ENCODE peak calls at places on chromosomes 3 and 15, in eight cellular contexts. One of them, this sample, is unnamed.

GRCh38 chr3:30934208-30934550 is 39.7 kb upstream of the GADL1 start:
- DNase-seq in stimulated activated naive B cell treated with anti-CD40 and anti-IgM and Interleukin-4, amounts not matched to agents 10 μg/mL and 1 μg/mL and 100 μg/mL, for 72 hours: no peak
- DNase-seq in Calu3: peak
- DNase-seq in AML-193: no peak
- DNase-seq in mesothelial cell of epicardium: no peak
- DNase-seq in stimulated activated CD4-positive, alpha-beta T cell treated with anti-CD3 and anti-CD28 coated beads, Interleukin-1b, Interleukin-23, amount 100 ng/mL, for 4 hours: no peak
- DNase-seq in NCI-H1694: no peak
- DNase-seq in breast epithelium: no peak
- DNase-seq in this sample: peak

GRCh38 chr3:32334675-32335074 is 57.0 kb upstream of the CMTM7 start:
- DNase-seq in stimulated activated naive B cell treated with anti-CD40 and anti-IgM and Interleukin-4, amounts not matched to agents 10 μg/mL and 1 μg/mL and 100 μg/mL, for 72 hours: no peak
- DNase-seq in Calu3: no peak
- DNase-seq in AML-193: no peak
- DNase-seq in mesothelial cell of epicardium: no peak
- DNase-seq in stimulated activated CD4-positive, alpha-beta T cell treated with anti-CD3 and anti-CD28 coated beads, Interleukin-1b, Interleukin-23, amount 100 ng/mL, for 4 hours: peak
- DNase-seq in NCI-H1694: no peak
- DNase-seq in breast epithelium: no peak
- DNase-seq in this sample: no peak

GRCh38 chr15:99102332-99103235 is 2.3 kb upstream of the SYNM start:
- DNase-seq in stimulated activated naive B cell treated with anti-CD40 and anti-IgM and Interleukin-4, amounts not matched to agents 10 μg/mL and 1 μg/mL and 100 μg/mL, for 72 hours: no peak
- DNase-seq in Calu3: no peak
- DNase-seq in AML-193: no peak
- DNase-seq in mesothelial cell of epicardium: no peak
- DNase-seq in stimulated activated CD4-positive, alpha-beta T cell treated with anti-CD3 and anti-CD28 coated beads, Interleukin-1b, Interleukin-23, amount 100 ng/mL, for 4 hours: no peak
- DNase-seq in NCI-H1694: no peak
- DNase-seq in breast epithelium: peak
- DNase-seq in this sample: no peak

GRCh38 chr15:59260090-59260489 is 53.4 kb downstream of the LDHAL6B start:
- DNase-seq in stimulated activated naive B cell treated with anti-CD40 and anti-IgM and Interleukin-4, amounts not matched to agents 10 μg/mL and 1 μg/mL and 100 μg/mL, for 72 hours: no peak
- DNase-seq in Calu3: no peak
- DNase-seq in AML-193: no peak
- DNase-seq in mesothelial cell of epicardium: no peak
- DNase-seq in stimulated activated CD4-positive, alpha-beta T cell treated with anti-CD3 and anti-CD28 coated beads, Interleukin-1b, Interleukin-23, amount 100 ng/mL, for 4 hours: no peak
- DNase-seq in NCI-H1694: no peak
- DNase-seq in breast epithelium: no peak
- DNase-seq in this sample: no peak

GRCh38 chr3:195117978-195118581 is 152.9 kb downstream of the XXYLT1 start:
- DNase-seq in stimulated activated naive B cell treated with anti-CD40 and anti-IgM and Interleukin-4, amounts not matched to agents 10 μg/mL and 1 μg/mL and 100 μg/mL, for 72 hours: no peak
- DNase-seq in Calu3: peak
- DNase-seq in AML-193: no peak
- DNase-seq in mesothelial cell of epicardium: no peak
- DNase-seq in stimulated activated CD4-positive, alpha-beta T cell treated with anti-CD3 and anti-CD28 coated beads, Interleukin-1b, Interleukin-23, amount 100 ng/mL, for 4 hours: no peak
- DNase-seq in NCI-H1694: no peak
- DNase-seq in breast epithelium: no peak
- DNase-seq in this sample: peak

GRCh38 chr3:152331018-152331541 is 62.4 kb downstream of the MBNL1 start:
- DNase-seq in stimulated activated naive B cell treated with anti-CD40 and anti-IgM and Interleukin-4, amounts not matched to agents 10 μg/mL and 1 μg/mL and 100 μg/mL, for 72 hours: no peak
- DNase-seq in Calu3: peak
- DNase-seq in AML-193: no peak
- DNase-seq in mesothelial cell of epicardium: no peak
- DNase-seq in stimulated activated CD4-positive, alpha-beta T cell treated with anti-CD3 and anti-CD28 coated beads, Interleukin-1b, Interleukin-23, amount 100 ng/mL, for 4 hours: no peak
- DNase-seq in NCI-H1694: no peak
- DNase-seq in breast epithelium: no peak
- DNase-seq in this sample: peak

GRCh38 chr15:96058103-96058851 is 272.2 kb upstream of the NR2F2 start:
- DNase-seq in stimulated activated naive B cell treated with anti-CD40 and anti-IgM and Interleukin-4, amounts not matched to agents 10 μg/mL and 1 μg/mL and 100 μg/mL, for 72 hours: no peak
- DNase-seq in Calu3: no peak
- DNase-seq in AML-193: peak
- DNase-seq in mesothelial cell of epicardium: no peak
- DNase-seq in stimulated activated CD4-positive, alpha-beta T cell treated with anti-CD3 and anti-CD28 coated beads, Interleukin-1b, Interleukin-23, amount 100 ng/mL, for 4 hours: no peak
- DNase-seq in NCI-H1694: no peak
- DNase-seq in breast epithelium: no peak
- DNase-seq in this sample: no peak

GRCh38 chr3:161915283-161915682 is 418.7 kb downstream of the OTOL1 start:
- DNase-seq in stimulated activated naive B cell treated with anti-CD40 and anti-IgM and Interleukin-4, amounts not matched to agents 10 μg/mL and 1 μg/mL and 100 μg/mL, for 72 hours: no peak
- DNase-seq in Calu3: no peak
- DNase-seq in AML-193: no peak
- DNase-seq in mesothelial cell of epicardium: no peak
- DNase-seq in stimulated activated CD4-positive, alpha-beta T cell treated with anti-CD3 and anti-CD28 coated beads, Interleukin-1b, Interleukin-23, amount 100 ng/mL, for 4 hours: no peak
- DNase-seq in NCI-H1694: no peak
- DNase-seq in breast epithelium: no peak
- DNase-seq in this sample: no peak

GRCh38 chr3:31959951-31960792 is 20.9 kb downstream of the OSBPL10 start:
- DNase-seq in stimulated activated naive B cell treated with anti-CD40 and anti-IgM and Interleukin-4, amounts not matched to agents 10 μg/mL and 1 μg/mL and 100 μg/mL, for 72 hours: no peak
- DNase-seq in Calu3: no peak
- DNase-seq in AML-193: no peak
- DNase-seq in mesothelial cell of epicardium: no peak
- DNase-seq in stimulated activated CD4-positive, alpha-beta T cell treated with anti-CD3 and anti-CD28 coated beads, Interleukin-1b, Interleukin-23, amount 100 ng/mL, for 4 hours: no peak
- DNase-seq in NCI-H1694: no peak
- DNase-seq in breast epithelium: no peak
- DNase-seq in this sample: no peak

GRCh38 chr3:94524102-94524922 is 461.5 kb downstream of the NSUN3 start:
- DNase-seq in stimulated activated naive B cell treated with anti-CD40 and anti-IgM and Interleukin-4, amounts not matched to agents 10 μg/mL and 1 μg/mL and 100 μg/mL, for 72 hours: no peak
- DNase-seq in Calu3: no peak
- DNase-seq in AML-193: no peak
- DNase-seq in mesothelial cell of epicardium: no peak
- DNase-seq in stimulated activated CD4-positive, alpha-beta T cell treated with anti-CD3 and anti-CD28 coated beads, Interleukin-1b, Interleukin-23, amount 100 ng/mL, for 4 hours: no peak
- DNase-seq in NCI-H1694: no peak
- DNase-seq in breast epithelium: no peak
- DNase-seq in this sample: peak

GRCh38 chr3:73192036-73192738 is 130.7 kb downstream of the EBLN2 start:
- DNase-seq in stimulated activated naive B cell treated with anti-CD40 and anti-IgM and Interleukin-4, amounts not matched to agents 10 μg/mL and 1 μg/mL and 100 μg/mL, for 72 hours: no peak
- DNase-seq in Calu3: peak
- DNase-seq in AML-193: no peak
- DNase-seq in mesothelial cell of epicardium: no peak
- DNase-seq in stimulated activated CD4-positive, alpha-beta T cell treated with anti-CD3 and anti-CD28 coated beads, Interleukin-1b, Interleukin-23, amount 100 ng/mL, for 4 hours: no peak
- DNase-seq in NCI-H1694: no peak
- DNase-seq in breast epithelium: no peak
- DNase-seq in this sample: peak

GRCh38 chr3:130093741-130094391 is 12.2 kb downstream of the ALG1L2 start:
- DNase-seq in stimulated activated naive B cell treated with anti-CD40 and anti-IgM and Interleukin-4, amounts not matched to agents 10 μg/mL and 1 μg/mL and 100 μg/mL, for 72 hours: peak
- DNase-seq in Calu3: peak
- DNase-seq in AML-193: peak
- DNase-seq in mesothelial cell of epicardium: no peak
- DNase-seq in stimulated activated CD4-positive, alpha-beta T cell treated with anti-CD3 and anti-CD28 coated beads, Interleukin-1b, Interleukin-23, amount 100 ng/mL, for 4 hours: no peak
- DNase-seq in NCI-H1694: no peak
- DNase-seq in breast epithelium: no peak
- DNase-seq in this sample: no peak

GRCh38 chr3:176927280-176927679 is 270.0 kb downstream of the TBL1XR1 start:
- DNase-seq in stimulated activated naive B cell treated with anti-CD40 and anti-IgM and Interleukin-4, amounts not matched to agents 10 μg/mL and 1 μg/mL and 100 μg/mL, for 72 hours: no peak
- DNase-seq in Calu3: no peak
- DNase-seq in AML-193: no peak
- DNase-seq in mesothelial cell of epicardium: no peak
- DNase-seq in stimulated activated CD4-positive, alpha-beta T cell treated with anti-CD3 and anti-CD28 coated beads, Interleukin-1b, Interleukin-23, amount 100 ng/mL, for 4 hours: no peak
- DNase-seq in NCI-H1694: no peak
- DNase-seq in breast epithelium: no peak
- DNase-seq in this sample: peak

GRCh38 chr3:193637831-193638230 is 44.8 kb downstream of the OPA1 start:
- DNase-seq in stimulated activated naive B cell treated with anti-CD40 and anti-IgM and Interleukin-4, amounts not matched to agents 10 μg/mL and 1 μg/mL and 100 μg/mL, for 72 hours: no peak
- DNase-seq in Calu3: no peak
- DNase-seq in AML-193: no peak
- DNase-seq in mesothelial cell of epicardium: no peak
- DNase-seq in stimulated activated CD4-positive, alpha-beta T cell treated with anti-CD3 and anti-CD28 coated beads, Interleukin-1b, Interleukin-23, amount 100 ng/mL, for 4 hours: no peak
- DNase-seq in NCI-H1694: no peak
- DNase-seq in breast epithelium: no peak
- DNase-seq in this sample: no peak

GRCh38 chr15:79724312-79724711 is 172.5 kb downstream of the MTHFS start:
- DNase-seq in stimulated activated naive B cell treated with anti-CD40 and anti-IgM and Interleukin-4, amounts not matched to agents 10 μg/mL and 1 μg/mL and 100 μg/mL, for 72 hours: no peak
- DNase-seq in Calu3: no peak
- DNase-seq in AML-193: peak
- DNase-seq in mesothelial cell of epicardium: no peak
- DNase-seq in stimulated activated CD4-positive, alpha-beta T cell treated with anti-CD3 and anti-CD28 coated beads, Interleukin-1b, Interleukin-23, amount 100 ng/mL, for 4 hours: no peak
- DNase-seq in NCI-H1694: no peak
- DNase-seq in breast epithelium: no peak
- DNase-seq in this sample: no peak

GRCh38 chr3:31581660-31582059 is 48.9 kb downstream of the STT3B start:
- DNase-seq in stimulated activated naive B cell treated with anti-CD40 and anti-IgM and Interleukin-4, amounts not matched to agents 10 μg/mL and 1 μg/mL and 100 μg/mL, for 72 hours: no peak
- DNase-seq in Calu3: no peak
- DNase-seq in AML-193: peak
- DNase-seq in mesothelial cell of epicardium: no peak
- DNase-seq in stimulated activated CD4-positive, alpha-beta T cell treated with anti-CD3 and anti-CD28 coated beads, Interleukin-1b, Interleukin-23, amount 100 ng/mL, for 4 hours: no peak
- DNase-seq in NCI-H1694: no peak
- DNase-seq in breast epithelium: no peak
- DNase-seq in this sample: no peak

GRCh38 chr3:34258271-34259015 is 460.0 kb downstream of the PDCD6IP start:
- DNase-seq in stimulated activated naive B cell treated with anti-CD40 and anti-IgM and Interleukin-4, amounts not matched to agents 10 μg/mL and 1 μg/mL and 100 μg/mL, for 72 hours: no peak
- DNase-seq in Calu3: no peak
- DNase-seq in AML-193: no peak
- DNase-seq in mesothelial cell of epicardium: no peak
- DNase-seq in stimulated activated CD4-positive, alpha-beta T cell treated with anti-CD3 and anti-CD28 coated beads, Interleukin-1b, Interleukin-23, amount 100 ng/mL, for 4 hours: no peak
- DNase-seq in NCI-H1694: no peak
- DNase-seq in breast epithelium: no peak
- DNase-seq in this sample: no peak

GRCh38 chr15:39028069-39028468 is 463.5 kb upstream of the RASGRP1 start:
- DNase-seq in stimulated activated naive B cell treated with anti-CD40 and anti-IgM and Interleukin-4, amounts not matched to agents 10 μg/mL and 1 μg/mL and 100 μg/mL, for 72 hours: no peak
- DNase-seq in Calu3: peak
- DNase-seq in AML-193: no peak
- DNase-seq in mesothelial cell of epicardium: no peak
- DNase-seq in stimulated activated CD4-positive, alpha-beta T cell treated with anti-CD3 and anti-CD28 coated beads, Interleukin-1b, Interleukin-23, amount 100 ng/mL, for 4 hours: no peak
- DNase-seq in NCI-H1694: no peak
- DNase-seq in breast epithelium: no peak
- DNase-seq in this sample: no peak

GRCh38 chr15:59892995-59893394 is 111.1 kb upstream of the FOXB1 start:
- DNase-seq in stimulated activated naive B cell treated with anti-CD40 and anti-IgM and Interleukin-4, amounts not matched to agents 10 μg/mL and 1 μg/mL and 100 μg/mL, for 72 hours: no peak
- DNase-seq in Calu3: peak
- DNase-seq in AML-193: no peak
- DNase-seq in mesothelial cell of epicardium: no peak
- DNase-seq in stimulated activated CD4-positive, alpha-beta T cell treated with anti-CD3 and anti-CD28 coated beads, Interleukin-1b, Interleukin-23, amount 100 ng/mL, for 4 hours: no peak
- DNase-seq in NCI-H1694: no peak
- DNase-seq in breast epithelium: no peak
- DNase-seq in this sample: peak

GRCh38 chr3:64422192-64422591 is 196.9 kb upstream of the PRICKLE2 start:
- DNase-seq in stimulated activated naive B cell treated with anti-CD40 and anti-IgM and Interleukin-4, amounts not matched to agents 10 μg/mL and 1 μg/mL and 100 μg/mL, for 72 hours: no peak
- DNase-seq in Calu3: no peak
- DNase-seq in AML-193: no peak
- DNase-seq in mesothelial cell of epicardium: no peak
- DNase-seq in stimulated activated CD4-positive, alpha-beta T cell treated with anti-CD3 and anti-CD28 coated beads, Interleukin-1b, Interleukin-23, amount 100 ng/mL, for 4 hours: no peak
- DNase-seq in NCI-H1694: no peak
- DNase-seq in breast epithelium: no peak
- DNase-seq in this sample: no peak

GRCh38 chr3:76324101-76324500 is 538.8 kb upstream of the ZNF717 start:
- DNase-seq in stimulated activated naive B cell treated with anti-CD40 and anti-IgM and Interleukin-4, amounts not matched to agents 10 μg/mL and 1 μg/mL and 100 μg/mL, for 72 hours: no peak
- DNase-seq in Calu3: no peak
- DNase-seq in AML-193: no peak
- DNase-seq in mesothelial cell of epicardium: no peak
- DNase-seq in stimulated activated CD4-positive, alpha-beta T cell treated with anti-CD3 and anti-CD28 coated beads, Interleukin-1b, Interleukin-23, amount 100 ng/mL, for 4 hours: no peak
- DNase-seq in NCI-H1694: no peak
- DNase-seq in breast epithelium: no peak
- DNase-seq in this sample: no peak

GRCh38 chr3:151085227-151085888 is at the start of gene MED12L:
- DNase-seq in stimulated activated naive B cell treated with anti-CD40 and anti-IgM and Interleukin-4, amounts not matched to agents 10 μg/mL and 1 μg/mL and 100 μg/mL, for 72 hours: peak
- DNase-seq in Calu3: peak
- DNase-seq in AML-193: peak
- DNase-seq in mesothelial cell of epicardium: peak
- DNase-seq in stimulated activated CD4-positive, alpha-beta T cell treated with anti-CD3 and anti-CD28 coated beads, Interleukin-1b, Interleukin-23, amount 100 ng/mL, for 4 hours: peak
- DNase-seq in NCI-H1694: peak
- DNase-seq in breast epithelium: no peak
- DNase-seq in this sample: peak

GRCh38 chr15:84598250-84598649 is 2.6 kb upstream of the ZSCAN2 start:
- DNase-seq in stimulated activated naive B cell treated with anti-CD40 and anti-IgM and Interleukin-4, amounts not matched to agents 10 μg/mL and 1 μg/mL and 100 μg/mL, for 72 hours: peak
- DNase-seq in Calu3: no peak
- DNase-seq in AML-193: peak
- DNase-seq in mesothelial cell of epicardium: no peak
- DNase-seq in stimulated activated CD4-positive, alpha-beta T cell treated with anti-CD3 and anti-CD28 coated beads, Interleukin-1b, Interleukin-23, amount 100 ng/mL, for 4 hours: no peak
- DNase-seq in NCI-H1694: no peak
- DNase-seq in breast epithelium: no peak
- DNase-seq in this sample: no peak

GRCh38 chr3:192571197-192571791 is 156.0 kb downstream of the FGF12 start:
- DNase-seq in stimulated activated naive B cell treated with anti-CD40 and anti-IgM and Interleukin-4, amounts not matched to agents 10 μg/mL and 1 μg/mL and 100 μg/mL, for 72 hours: no peak
- DNase-seq in Calu3: no peak
- DNase-seq in AML-193: no peak
- DNase-seq in mesothelial cell of epicardium: no peak
- DNase-seq in stimulated activated CD4-positive, alpha-beta T cell treated with anti-CD3 and anti-CD28 coated beads, Interleukin-1b, Interleukin-23, amount 100 ng/mL, for 4 hours: no peak
- DNase-seq in NCI-H1694: peak
- DNase-seq in breast epithelium: peak
- DNase-seq in this sample: no peak

GRCh38 chr3:124298951-124299350 is 307.0 kb upstream of the ROPN1 start:
- DNase-seq in stimulated activated naive B cell treated with anti-CD40 and anti-IgM and Interleukin-4, amounts not matched to agents 10 μg/mL and 1 μg/mL and 100 μg/mL, for 72 hours: peak
- DNase-seq in Calu3: no peak
- DNase-seq in AML-193: no peak
- DNase-seq in mesothelial cell of epicardium: no peak
- DNase-seq in stimulated activated CD4-positive, alpha-beta T cell treated with anti-CD3 and anti-CD28 coated beads, Interleukin-1b, Interleukin-23, amount 100 ng/mL, for 4 hours: no peak
- DNase-seq in NCI-H1694: no peak
- DNase-seq in breast epithelium: no peak
- DNase-seq in this sample: no peak

GRCh38 chr15:44137750-44138149 is 57.3 kb downstream of the FRMD5 start:
- DNase-seq in stimulated activated naive B cell treated with anti-CD40 and anti-IgM and Interleukin-4, amounts not matched to agents 10 μg/mL and 1 μg/mL and 100 μg/mL, for 72 hours: no peak
- DNase-seq in Calu3: peak
- DNase-seq in AML-193: no peak
- DNase-seq in mesothelial cell of epicardium: no peak
- DNase-seq in stimulated activated CD4-positive, alpha-beta T cell treated with anti-CD3 and anti-CD28 coated beads, Interleukin-1b, Interleukin-23, amount 100 ng/mL, for 4 hours: no peak
- DNase-seq in NCI-H1694: no peak
- DNase-seq in breast epithelium: no peak
- DNase-seq in this sample: no peak

GRCh38 chr3:152352559-152352958 is 83.8 kb downstream of the MBNL1 start:
- DNase-seq in stimulated activated naive B cell treated with anti-CD40 and anti-IgM and Interleukin-4, amounts not matched to agents 10 μg/mL and 1 μg/mL and 100 μg/mL, for 72 hours: no peak
- DNase-seq in Calu3: no peak
- DNase-seq in AML-193: no peak
- DNase-seq in mesothelial cell of epicardium: no peak
- DNase-seq in stimulated activated CD4-positive, alpha-beta T cell treated with anti-CD3 and anti-CD28 coated beads, Interleukin-1b, Interleukin-23, amount 100 ng/mL, for 4 hours: no peak
- DNase-seq in NCI-H1694: no peak
- DNase-seq in breast epithelium: no peak
- DNase-seq in this sample: no peak

GRCh38 chr3:114121996-114122709 is 56.7 kb downstream of the DRD3 start:
- DNase-seq in stimulated activated naive B cell treated with anti-CD40 and anti-IgM and Interleukin-4, amounts not matched to agents 10 μg/mL and 1 μg/mL and 100 μg/mL, for 72 hours: no peak
- DNase-seq in Calu3: no peak
- DNase-seq in AML-193: no peak
- DNase-seq in mesothelial cell of epicardium: no peak
- DNase-seq in stimulated activated CD4-positive, alpha-beta T cell treated with anti-CD3 and anti-CD28 coated beads, Interleukin-1b, Interleukin-23, amount 100 ng/mL, for 4 hours: no peak
- DNase-seq in NCI-H1694: no peak
- DNase-seq in breast epithelium: no peak
- DNase-seq in this sample: no peak

GRCh38 chr15:36161781-36162212 is 417.6 kb upstream of the CDIN1 start:
- DNase-seq in stimulated activated naive B cell treated with anti-CD40 and anti-IgM and Interleukin-4, amounts not matched to agents 10 μg/mL and 1 μg/mL and 100 μg/mL, for 72 hours: no peak
- DNase-seq in Calu3: no peak
- DNase-seq in AML-193: no peak
- DNase-seq in mesothelial cell of epicardium: no peak
- DNase-seq in stimulated activated CD4-positive, alpha-beta T cell treated with anti-CD3 and anti-CD28 coated beads, Interleukin-1b, Interleukin-23, amount 100 ng/mL, for 4 hours: no peak
- DNase-seq in NCI-H1694: no peak
- DNase-seq in breast epithelium: no peak
- DNase-seq in this sample: peak

GRCh38 chr3:124611520-124611919 is 118.7 kb upstream of the UMPS start:
- DNase-seq in stimulated activated naive B cell treated with anti-CD40 and anti-IgM and Interleukin-4, amounts not matched to agents 10 μg/mL and 1 μg/mL and 100 μg/mL, for 72 hours: no peak
- DNase-seq in Calu3: no peak
- DNase-seq in AML-193: no peak
- DNase-seq in mesothelial cell of epicardium: no peak
- DNase-seq in stimulated activated CD4-positive, alpha-beta T cell treated with anti-CD3 and anti-CD28 coated beads, Interleukin-1b, Interleukin-23, amount 100 ng/mL, for 4 hours: no peak
- DNase-seq in NCI-H1694: no peak
- DNase-seq in breast epithelium: no peak
- DNase-seq in this sample: peak

GRCh38 chr3:48558446-48559134 is 2.0 kb upstream of the PFKFB4 start:
- DNase-seq in stimulated activated naive B cell treated with anti-CD40 and anti-IgM and Interleukin-4, amounts not matched to agents 10 μg/mL and 1 μg/mL and 100 μg/mL, for 72 hours: no peak
- DNase-seq in Calu3: no peak
- DNase-seq in AML-193: peak
- DNase-seq in mesothelial cell of epicardium: no peak
- DNase-seq in stimulated activated CD4-positive, alpha-beta T cell treated with anti-CD3 and anti-CD28 coated beads, Interleukin-1b, Interleukin-23, amount 100 ng/mL, for 4 hours: no peak
- DNase-seq in NCI-H1694: no peak
- DNase-seq in breast epithelium: no peak
- DNase-seq in this sample: no peak

This sample was measured in hepatocyte.